ENCODE peak calls at places on chromosome 22, in eight cellular contexts. M is hippocampal formation, I is coronary artery, Z is LHCN-M2, W is T-helper 2 cell, P is NCI-H1105 treated with DMSO at 0.1 percent for 48 hours, A is astrocyte of the spinal cord, S is KBM-7. B is an unnamed sample.

GRCh38 chr22:42064629-42065028 is 6.0 kb downstream of the NAGA start:
- DNase-seq in M (no peak), I (no peak), Z (no peak), W (no peak), P (no peak), A (no peak), S (no peak), B (no peak)

GRCh38 chr22:50225200-50225969 is 19.4 kb downstream of the TUBGCP6 start:
- DNase-seq in M (no peak), I (no peak), Z (no peak), W (no peak), P (no peak), A (no peak), S (no peak), B (no peak)

GRCh38 chr22:36977401-36977861 is 41.8 kb downstream of the TST start:
- DNase-seq in M (no peak), I (no peak), Z (peak; percentile 39), W (peak; percentile 63), P (peak; percentile 22), A (peak; percentile 12), S (peak; percentile 74), B (peak; percentile 18)

GRCh38 chr22:48044484-48045060 is 1282.1 kb downstream of the TBC1D22A start:
- DNase-seq in M (no peak), I (no peak), Z (no peak), W (no peak), P (no peak), A (no peak), S (no peak), B (no peak)

GRCh38 chr22:31628969-31629723 is 32.9 kb downstream of the PISD start:
- DNase-seq in M (no peak), I (no peak), Z (no peak), W (no peak), P (no peak), A (no peak), S (no peak), B (no peak)

GRCh38 chr22:50696251-50696798 is 23.7 kb downstream of the SHANK3 start:
- DNase-seq in M (no peak), I (no peak), Z (no peak), W (no peak), P (no peak), A (no peak), S (no peak), B (no peak)

GRCh38 chr22:36144886-36145541 is 15.5 kb downstream of the APOL3 start:
- DNase-seq in M (peak; percentile 23), I (no peak), Z (peak; percentile 72), W (no peak), P (peak; percentile 20), A (peak; percentile 73), S (peak; percentile 81), B (no peak)

GRCh38 chr22:32858957-32859356 is 57.5 kb downstream of the TIMP3 start:
- DNase-seq in M (no peak), I (no peak), Z (no peak), W (no peak), P (no peak), A (no peak), S (no peak), B (no peak)

GRCh38 chr22:44677299-44678244 is 24.4 kb upstream of the PRR5 start:
- DNase-seq in M (no peak), I (no peak), Z (no peak), W (no peak), P (no peak), A (no peak), S (no peak), B (no peak)

GRCh38 chr22:37126383-37126782 is 16.9 kb upstream of the TMPRSS6 start:
- DNase-seq in M (no peak), I (no peak), Z (no peak), W (no peak), P (no peak), A (no peak), S (no peak), B (no peak)

GRCh38 chr22:31896472-31896871 is 47.9 kb upstream of the YWHAH start:
- DNase-seq in M (no peak), I (no peak), Z (no peak), W (no peak), P (no peak), A (no peak), S (no peak), B (no peak)